ENCODE peak calls at places on chromosomes 4 and X, in seven cellular contexts. X, O, F, Q, R, Y and N are unnamed samples.
A peak's percentile ranks its signal among the peaks of the same experiment; 100 is the strongest.

GRCh38 chrX:73400136-73400748 is 46.6 kb upstream of the CDX4 start:
- DNase-seq in X (no peak), O (no peak), F (no peak), Q (no peak), R (peak; percentile 49), Y (no peak), N (no peak)

GRCh38 chrX:79080131-79080530 is 64.4 kb upstream of the GPR174 start:
- DNase-seq in X (no peak), O (no peak), F (no peak), Q (no peak), R (no peak), Y (no peak), N (no peak)

GRCh38 chr4:80492761-80493160 is 157.2 kb downstream of the CFAP299 start:
- DNase-seq in X (no peak), O (no peak), F (no peak), Q (no peak), R (peak; percentile 31), Y (no peak), N (no peak)

GRCh38 chr4:140150886-140151699 is 2.9 kb downstream of the MAML3 start:
- DNase-seq in X (peak; percentile 89), O (peak; percentile 97), F (peak; percentile 78), Q (peak; percentile 91), R (peak; percentile 98), Y (peak; percentile 83), N (peak; percentile 95)

GRCh38 chrX:75038925-75039324 is 113.7 kb upstream of the NEXMIF start:
- DNase-seq in X (no peak), O (peak; percentile 32), F (no peak), Q (no peak), R (peak; percentile 23), Y (no peak), N (peak; percentile 2)

GRCh38 chr4:59818656-59819055 is 1381.5 kb upstream of the ADGRL3 start:
- DNase-seq in X (no peak), O (no peak), F (no peak), Q (no peak), R (no peak), Y (no peak), N (no peak)

GRCh38 chrX:1093112-1093511 is 119.3 kb downstream of the CRLF2 start:
- DNase-seq in X (no peak), O (no peak), F (no peak), Q (no peak), R (no peak), Y (no peak), N (no peak)

GRCh38 chr4:95156452-95156765 is 392.4 kb downstream of the UNC5C start:
- DNase-seq in X (no peak), O (no peak), F (no peak), Q (no peak), R (no peak), Y (no peak), N (no peak)

GRCh38 chr4:164956766-164957643 is 20.5 kb downstream of the TRIM61 start:
- DNase-seq in X (peak; percentile 89), O (peak; percentile 65), F (peak; percentile 54), Q (peak; percentile 41), R (peak; percentile 89), Y (peak; percentile 80), N (peak; percentile 68)

GRCh38 chrX:79270401-79270800 is 96.7 kb downstream of the ITM2A start:
- DNase-seq in X (peak; percentile 39), O (no peak), F (peak; percentile 2), Q (peak; percentile 6), R (peak; percentile 59), Y (no peak), N (no peak)

GRCh38 chr4:87032884-87033533 is 98.2 kb downstream of the AFF1 start:
- DNase-seq in X (no peak), O (peak; percentile 83), F (no peak), Q (no peak), R (no peak), Y (no peak), N (peak; percentile 81)
- H4K8ac ChIP-seq in X (no peak overlapping the region), O (no peak overlapping the region), F (no peak overlapping the region), Q (no peak overlapping the region), R (no peak overlapping the region), Y (no peak overlapping the region), N (no peak overlapping the region)

DNA sequence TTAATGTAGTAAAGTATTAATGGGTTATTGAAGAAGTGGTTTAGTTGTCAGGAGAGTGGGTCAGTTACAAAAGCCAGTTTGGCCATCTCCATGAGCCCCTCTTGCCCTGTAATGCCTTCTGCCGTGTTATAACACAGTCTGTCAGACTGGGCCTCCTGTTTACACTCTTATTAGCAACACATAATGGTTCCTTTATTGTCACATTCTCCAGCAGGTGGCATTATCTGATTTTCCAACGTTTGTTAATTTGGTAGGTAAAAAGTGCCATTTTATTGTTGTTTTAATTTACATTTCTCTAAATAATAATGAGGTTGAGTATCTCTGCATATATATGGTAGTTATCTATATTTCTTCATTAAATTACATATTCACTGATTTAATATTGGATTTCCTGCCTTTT is 560.8 kb downstream of the FGF13 start:
- DNase-seq in X (no peak), O (no peak), F (no peak), Q (no peak), R (peak; percentile 3), Y (no peak), N (no peak)
- H4K8ac ChIP-seq in X (no peak overlapping the region), O (no peak overlapping the region), F (no peak overlapping the region), Q (no peak overlapping the region), R (no peak overlapping the region), Y (no peak overlapping the region), N (no peak overlapping the region)

GRCh38 chr4:128298852-128299251 is 11.2 kb upstream of the PGRMC2 start:
- DNase-seq in X (no peak), O (no peak), F (no peak), Q (no peak), R (no peak), Y (no peak), N (no peak)

GRCh38 chr4:128298129-128298758 is 10.6 kb upstream of the PGRMC2 start:
- DNase-seq in X (no peak), O (no peak), F (no peak), Q (no peak), R (no peak), Y (no peak), N (no peak)

GRCh38 chr4:128294464-128294863 is 6.9 kb upstream of the PGRMC2 start:
- DNase-seq in X (no peak), O (no peak), F (no peak), Q (no peak), R (no peak), Y (no peak), N (no peak)

GRCh38 chr4:128292349-128292748 is 4.7 kb upstream of the PGRMC2 start:
- DNase-seq in X (no peak), O (no peak), F (no peak), Q (no peak), R (no peak), Y (no peak), N (no peak)

GRCh38 chr4:128295255-128295654 is 7.6 kb upstream of the PGRMC2 start:
- DNase-seq in X (no peak), O (no peak), F (no peak), Q (no peak), R (peak; percentile 66), Y (no peak), N (no peak)
- H4K8ac ChIP-seq in X (no peak overlapping the region), O (no peak overlapping the region), F (no peak overlapping the region), Q (no peak overlapping the region), R (no peak overlapping the region), Y (no peak overlapping the region), N (no peak overlapping the region)

GRCh38 chr4:109943745-109944144 is 31.1 kb downstream of the EGF start:
- DNase-seq in X (no peak), O (no peak), F (no peak), Q (no peak), R (no peak), Y (no peak), N (no peak)
- H4K8ac ChIP-seq in X (no peak overlapping the region), O (no peak overlapping the region), F (no peak overlapping the region), Q (no peak overlapping the region), R (no peak overlapping the region), Y (no peak overlapping the region), N (no peak overlapping the region)

GRCh38 chr4:14072506-14072905 is 445.0 kb upstream of the BOD1L1 start:
- DNase-seq in X (no peak), O (no peak), F (no peak), Q (no peak), R (peak; percentile 9), Y (no peak), N (no peak)
- H4K8ac ChIP-seq in X (no peak overlapping the region), O (no peak overlapping the region), F (no peak overlapping the region), Q (no peak overlapping the region), R (no peak overlapping the region), Y (no peak overlapping the region), N (no peak overlapping the region)

DNA sequence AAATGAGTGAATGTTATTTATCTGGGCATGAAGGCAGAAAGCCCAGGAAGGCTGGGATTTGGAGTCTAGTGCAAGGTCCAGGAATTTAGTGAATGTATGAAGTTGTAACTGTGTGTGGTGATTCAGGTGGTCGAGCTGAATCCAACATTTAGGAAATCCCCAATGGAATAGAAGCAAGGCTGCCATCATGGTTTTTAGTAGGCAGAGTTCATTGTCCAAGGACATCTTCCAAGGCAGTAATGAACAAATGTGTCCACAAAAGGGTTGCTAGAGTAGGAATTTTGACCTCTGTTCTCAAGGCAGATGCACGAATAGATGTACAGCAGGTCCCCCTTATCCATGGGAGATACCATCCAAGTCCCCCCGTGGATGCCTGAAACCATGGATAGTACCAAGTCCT is 42.9 kb upstream of the ACSL1 start:
- DNase-seq in X (no peak), O (no peak), F (no peak), Q (no peak), R (no peak), Y (no peak), N (no peak)
- H4K8ac ChIP-seq in X (no peak overlapping the region), O (no peak overlapping the region), F (no peak overlapping the region), Q (no peak overlapping the region), R (no peak overlapping the region), Y (no peak overlapping the region), N (no peak overlapping the region)

GRCh38 chr4:160836431-160836830 is 1327.4 kb downstream of the FSTL5 start:
- DNase-seq in X (no peak), O (no peak), F (no peak), Q (no peak), R (no peak), Y (no peak), N (peak; percentile 5)
- H4K8ac ChIP-seq in X (no peak overlapping the region), O (no peak overlapping the region), F (no peak overlapping the region), Q (no peak overlapping the region), R (no peak overlapping the region), Y (no peak overlapping the region), N (no peak overlapping the region)

DNA sequence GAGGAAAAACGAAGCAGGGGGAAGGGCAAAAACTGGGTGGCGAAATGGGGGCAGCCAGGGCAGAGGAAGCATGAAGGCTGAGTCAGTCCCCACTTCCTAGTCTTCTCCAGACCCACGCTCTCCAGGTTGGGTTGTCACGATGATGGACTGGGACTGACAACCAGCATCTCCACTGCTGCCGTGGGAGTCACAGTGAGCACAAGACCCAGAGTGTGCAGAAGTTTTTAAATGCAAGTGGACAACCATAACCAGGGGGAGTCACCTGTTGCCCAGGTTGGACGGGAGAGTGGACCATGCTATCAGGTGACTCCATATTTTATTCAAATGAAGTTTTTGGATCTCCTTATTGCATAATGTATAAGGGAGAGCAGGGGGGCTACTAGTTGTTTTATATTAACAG is 511.4 kb upstream of the ZFP42 start:
- DNase-seq in X (no peak), O (no peak), F (no peak), Q (no peak), R (no peak), Y (no peak), N (no peak)
- H4K8ac ChIP-seq in X (no peak overlapping the region), O (no peak overlapping the region), F (no peak overlapping the region), Q (no peak overlapping the region), R (no peak overlapping the region), Y (no peak overlapping the region), N (no peak overlapping the region)